ENCODE peak calls at places on chromosomes 16 and 17, in six cellular contexts. Z is GM23338, Q is PC-3, I is OCI-LY7, K is hepatocyte, S is SK-N-SH. G is an unnamed sample.

GRCh38 chr16:74752756-74753155 is 21.9 kb downstream of the FA2H start:
- DNase-seq in Z (no peak), Q (no peak), I (no peak), K (no peak), S (no peak), G (no peak)

GRCh38 chr17:59565959-59566324 is 532 bp downstream of the DHX40 start:
- DNase-seq in Z (peak; percentile 90), Q (peak; percentile 85), I (peak; percentile 76), K (peak; percentile 89), S (peak; percentile 88), G (peak; percentile 91)

GRCh38 chr16:35215287-35215686 is 1755.9 kb downstream of the TP53TG3F start:
- DNase-seq in Z (no peak), Q (no peak), I (no peak), K (no peak), S (no peak), G (peak; percentile 0)

GRCh38 chr16:50745940-50746339 is 4.1 kb downstream of the CYLD start:
- DNase-seq in Z (no peak), Q (no peak), I (no peak), K (no peak), S (no peak), G (no peak)

GRCh38 chr17:16872351-16872751 is 99.6 kb downstream of the TNFRSF13B start:
- DNase-seq in Z (no peak), Q (no peak), I (no peak), K (no peak), S (no peak), G (peak; percentile 5)

GRCh38 chr17:489758-490329 is 137.2 kb upstream of the RPH3AL start:
- DNase-seq in Z (peak; percentile 61), Q (no peak), I (peak; percentile 69), K (peak; percentile 36), S (peak; percentile 67), G (peak; percentile 75)

GRCh38 chr16:68724797-68725196 is 12.3 kb upstream of the CDH1 start:
- DNase-seq in Z (no peak), Q (no peak), I (no peak), K (peak; percentile 49), S (no peak), G (no peak)

GRCh38 chr16:82639666-82640336 is 13.0 kb downstream of the CDH13 start:
- DNase-seq in Z (peak; percentile 78), Q (peak; percentile 73), I (peak; percentile 49), K (peak; percentile 76), S (peak; percentile 68), G (peak; percentile 63)

GRCh38 chr16:85577899-85578598 is 35.1 kb upstream of the GSE1 start:
- DNase-seq in Z (no peak), Q (no peak), I (no peak), K (no peak), S (no peak), G (no peak)

GRCh38 chr17:19311421-19312215 is 50.9 kb downstream of the B9D1 start:
- DNase-seq in Z (no peak), Q (no peak), I (no peak), K (no peak), S (no peak), G (peak; percentile 64)

GRCh38 chr16:5621826-5622225 is 524.2 kb upstream of the EEF2KMT start:
- DNase-seq in Z (no peak), Q (no peak), I (no peak), K (peak; percentile 34), S (peak; percentile 52), G (no peak)
- TF ChIP-seq EZH2phosphoT487 in Z (no peak), Q (no peak), I (no peak), K (no peak), S (no peak), G (no peak)

GRCh38 chr16:11370084-11370931 is 25.0 kb downstream of the RMI2 start:
- DNase-seq in Z (no peak), Q (no peak), I (peak; percentile 92), K (peak; percentile 19), S (no peak), G (no peak)

GRCh38 chr16:11377156-11377555 is 31.9 kb downstream of the RMI2 start:
- DNase-seq in Z (no peak), Q (no peak), I (no peak), K (no peak), S (no peak), G (peak; percentile 44)

GRCh38 chr16:11372073-11372923 is 27.0 kb downstream of the RMI2 start:
- DNase-seq in Z (no peak), Q (no peak), I (no peak), K (no peak), S (no peak), G (no peak)

GRCh38 chr16:11374255-11374654 is 29.0 kb downstream of the RMI2 start:
- DNase-seq in Z (no peak), Q (no peak), I (no peak), K (peak; percentile 6), S (no peak), G (no peak)

GRCh38 chr16:11372924-11373306 is 27.7 kb downstream of the RMI2 start:
- DNase-seq in Z (no peak), Q (no peak), I (no peak), K (no peak), S (no peak), G (no peak)
- TF ChIP-seq EZH2phosphoT487 in Z (no peak), Q (no peak), I (no peak), K (no peak), S (no peak), G (no peak)

GRCh38 chr16:64094170-64094960 is 1027.5 kb downstream of the CDH11 start:
- DNase-seq in Z (no peak), Q (no peak), I (no peak), K (no peak), S (no peak), G (peak; percentile 51)
- TF ChIP-seq EZH2phosphoT487 in Z (no peak), Q (no peak), I (no peak), K (no peak), S (no peak), G (no peak)

GRCh38 chr16:87274808-87275207 is 42.4 kb downstream of the C16orf95 start:
- DNase-seq in Z (no peak), Q (no peak), I (no peak), K (no peak), S (no peak), G (no peak)
- TF ChIP-seq EZH2phosphoT487 in Z (no peak), Q (no peak), I (no peak), K (no peak), S (no peak), G (no peak)

GRCh38 chr16:17125671-17126070 is 345.1 kb downstream of the XYLT1 start:
- DNase-seq in Z (no peak), Q (no peak), I (no peak), K (no peak), S (no peak), G (peak; percentile 25)
- TF ChIP-seq EZH2phosphoT487 in Z (no peak), Q (no peak), I (no peak), K (no peak), S (no peak), G (no peak)

GRCh38 chr17:69055334-69055733 is 5.4 kb downstream of the ABCA9 start:
- DNase-seq in Z (no peak), Q (no peak), I (no peak), K (no peak), S (no peak), G (no peak)
- TF ChIP-seq EZH2phosphoT487 in Z (no peak), Q (no peak), I (no peak), K (no peak), S (no peak), G (no peak)

DNA sequence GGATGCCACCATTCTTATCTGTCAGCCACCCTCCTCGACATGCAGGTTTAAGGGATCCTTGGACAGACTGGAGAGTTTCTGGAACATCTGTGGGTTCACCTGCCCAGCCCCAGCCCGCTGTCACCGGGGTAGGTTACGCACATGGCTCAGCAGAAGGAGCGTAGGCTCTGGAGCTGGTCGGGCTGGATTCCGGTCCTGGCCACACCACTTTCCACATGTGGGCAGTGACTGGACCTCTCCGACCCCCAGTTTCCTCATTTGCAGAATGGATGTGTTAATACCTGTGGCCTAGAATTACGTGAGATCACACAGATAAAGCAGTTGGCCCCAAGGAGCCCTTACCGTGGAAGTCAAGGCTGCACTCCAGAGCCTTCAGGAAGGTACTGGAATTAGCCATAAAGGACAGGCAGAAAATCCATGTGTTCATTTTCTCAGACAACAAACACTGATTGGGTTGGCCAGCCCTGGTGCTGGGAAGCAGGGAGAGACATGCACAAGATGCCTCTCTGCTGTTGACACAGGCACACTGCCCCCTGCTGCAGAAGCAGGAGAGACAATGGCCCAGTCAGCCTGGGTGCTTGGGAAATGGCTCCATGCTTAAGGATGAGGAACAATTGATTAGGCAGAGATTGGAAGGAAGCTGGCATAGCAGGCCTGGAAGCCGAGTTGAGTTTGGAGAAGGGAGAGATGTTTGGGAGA is 58.8 kb downstream of the SF3B3 start:
- DNase-seq in Z (peak; percentile 45), Q (no peak), I (no peak), K (no peak), S (no peak), G (peak; percentile 27)
- TF ChIP-seq EZH2phosphoT487 in Z (no peak), Q (no peak), I (no peak), K (no peak), S (no peak), G (no peak)

GRCh38 chr17:54860617-54861468 is 39.8 kb upstream of the TOM1L1 start:
- DNase-seq in Z (no peak), Q (no peak), I (no peak), K (peak; percentile 39), S (peak; percentile 80), G (no peak)
- TF ChIP-seq EZH2phosphoT487 in Z (no peak), Q (no peak), I (no peak), K (no peak), S (no peak), G (no peak)

G was measured in GM23248.